ENCODE peak calls at places on chromosomes 6 and 20, in ten cellular contexts. One of them, this sample, is unnamed.

GRCh38 chr6:32627831-32628230 is 9.4 kb upstream of the HLA-DQA1 start:
- DNase-seq in HAP-1: no peak
- DNase-seq in activated naive CD4-positive, alpha-beta T cell: no peak
- DNase-seq in activated T-helper 1 cell treated with anti-CD3 and anti-CD28 coated beads, Interleukin-12 subunit alpha, Interleukin-12 subunit beta, Interleukin-2, Interleukin-4 antibody, amounts not matched to agents 30 ng/mL and 10 ng/mL and 1 ng/mL, durations not matched to agents 14 hours and 24 hours and 36 hours: peak; percentile 44
- DNase-seq in NCI-H187: no peak
- DNase-seq in T47D: peak; percentile 47
- DNase-seq in HTR-8/SVneo: no peak
- DNase-seq in ascending aorta: no peak
- DNase-seq in stimulated activated CD4-positive, alpha-beta T cell treated with anti-CD3 and anti-CD28 coated beads, Interleukin-4, amount 100 ng/mL, for 48 hours: no peak
- DNase-seq in NCI-H1105: no peak
- DNase-seq in this sample: no peak

GRCh38 chr6:47780510-47781356 is 1.1 kb upstream of the OPN5 start:
- DNase-seq in activated T-helper 1 cell treated with anti-CD3 and anti-CD28 coated beads, Interleukin-12 subunit alpha, Interleukin-12 subunit beta, Interleukin-2, Interleukin-4 antibody, amounts not matched to agents 30 ng/mL and 10 ng/mL and 1 ng/mL, durations not matched to agents 14 hours and 24 hours and 36 hours: peak; percentile 13
- DNase-seq in HAP-1: peak; percentile 57
- DNase-seq in T47D: peak; percentile 79
- DNase-seq in stimulated activated CD4-positive, alpha-beta T cell treated with anti-CD3 and anti-CD28 coated beads, Interleukin-4, amount 100 ng/mL, for 48 hours: no peak
- DNase-seq in NCI-H1105: peak; percentile 58
- DNase-seq in activated naive CD4-positive, alpha-beta T cell: no peak
- DNase-seq in ascending aorta: no peak
- DNase-seq in HTR-8/SVneo: peak; percentile 53
- DNase-seq in NCI-H187: no peak
- DNase-seq in this sample: peak; percentile 36

GRCh38 chr20:22729180-22729579 is 144.8 kb upstream of the FOXA2 start:
- DNase-seq in NCI-H187: no peak
- DNase-seq in NCI-H1105: no peak
- DNase-seq in T47D: no peak
- DNase-seq in HAP-1: no peak
- DNase-seq in ascending aorta: no peak
- DNase-seq in stimulated activated CD4-positive, alpha-beta T cell treated with anti-CD3 and anti-CD28 coated beads, Interleukin-4, amount 100 ng/mL, for 48 hours: no peak
- DNase-seq in HTR-8/SVneo: no peak
- DNase-seq in activated naive CD4-positive, alpha-beta T cell: no peak
- DNase-seq in activated T-helper 1 cell treated with anti-CD3 and anti-CD28 coated beads, Interleukin-12 subunit alpha, Interleukin-12 subunit beta, Interleukin-2, Interleukin-4 antibody, amounts not matched to agents 30 ng/mL and 10 ng/mL and 1 ng/mL, durations not matched to agents 14 hours and 24 hours and 36 hours: no peak
- DNase-seq in this sample: no peak

GRCh38 chr6:75204222-75204958 is 1.5 kb downstream of the COL12A1 start:
- DNase-seq in ascending aorta: no peak
- DNase-seq in T47D: peak; percentile 92
- DNase-seq in NCI-H1105: peak; percentile 49
- DNase-seq in stimulated activated CD4-positive, alpha-beta T cell treated with anti-CD3 and anti-CD28 coated beads, Interleukin-4, amount 100 ng/mL, for 48 hours: no peak
- DNase-seq in NCI-H187: peak; percentile 35
- DNase-seq in activated naive CD4-positive, alpha-beta T cell: no peak
- DNase-seq in HTR-8/SVneo: peak; percentile 67
- DNase-seq in activated T-helper 1 cell treated with anti-CD3 and anti-CD28 coated beads, Interleukin-12 subunit alpha, Interleukin-12 subunit beta, Interleukin-2, Interleukin-4 antibody, amounts not matched to agents 30 ng/mL and 10 ng/mL and 1 ng/mL, durations not matched to agents 14 hours and 24 hours and 36 hours: no peak
- DNase-seq in HAP-1: peak; percentile 69
- DNase-seq in this sample: peak; percentile 45

GRCh38 chr6:22368794-22369193 is 72.0 kb upstream of the PRL start:
- DNase-seq in NCI-H1105: no peak
- DNase-seq in NCI-H187: no peak
- DNase-seq in HTR-8/SVneo: no peak
- DNase-seq in ascending aorta: no peak
- DNase-seq in HAP-1: no peak
- DNase-seq in T47D: no peak
- DNase-seq in stimulated activated CD4-positive, alpha-beta T cell treated with anti-CD3 and anti-CD28 coated beads, Interleukin-4, amount 100 ng/mL, for 48 hours: no peak
- DNase-seq in activated naive CD4-positive, alpha-beta T cell: no peak
- DNase-seq in activated T-helper 1 cell treated with anti-CD3 and anti-CD28 coated beads, Interleukin-12 subunit alpha, Interleukin-12 subunit beta, Interleukin-2, Interleukin-4 antibody, amounts not matched to agents 30 ng/mL and 10 ng/mL and 1 ng/mL, durations not matched to agents 14 hours and 24 hours and 36 hours: no peak
- DNase-seq in this sample: no peak

GRCh38 chr20:36144336-36144735 is 10.2 kb upstream of the EPB41L1 start:
- DNase-seq in activated naive CD4-positive, alpha-beta T cell: no peak
- DNase-seq in HAP-1: no peak
- DNase-seq in HTR-8/SVneo: peak; percentile 53
- DNase-seq in ascending aorta: no peak
- DNase-seq in NCI-H1105: no peak
- DNase-seq in NCI-H187: no peak
- DNase-seq in T47D: no peak
- DNase-seq in stimulated activated CD4-positive, alpha-beta T cell treated with anti-CD3 and anti-CD28 coated beads, Interleukin-4, amount 100 ng/mL, for 48 hours: no peak
- DNase-seq in activated T-helper 1 cell treated with anti-CD3 and anti-CD28 coated beads, Interleukin-12 subunit alpha, Interleukin-12 subunit beta, Interleukin-2, Interleukin-4 antibody, amounts not matched to agents 30 ng/mL and 10 ng/mL and 1 ng/mL, durations not matched to agents 14 hours and 24 hours and 36 hours: no peak
- DNase-seq in this sample: no peak

GRCh38 chr20:23096073-23096472 is 9.9 kb upstream of the CD93 start:
- DNase-seq in stimulated activated CD4-positive, alpha-beta T cell treated with anti-CD3 and anti-CD28 coated beads, Interleukin-4, amount 100 ng/mL, for 48 hours: no peak
- DNase-seq in NCI-H1105: no peak
- DNase-seq in ascending aorta: no peak
- DNase-seq in T47D: no peak
- DNase-seq in activated T-helper 1 cell treated with anti-CD3 and anti-CD28 coated beads, Interleukin-12 subunit alpha, Interleukin-12 subunit beta, Interleukin-2, Interleukin-4 antibody, amounts not matched to agents 30 ng/mL and 10 ng/mL and 1 ng/mL, durations not matched to agents 14 hours and 24 hours and 36 hours: no peak
- DNase-seq in activated naive CD4-positive, alpha-beta T cell: no peak
- DNase-seq in NCI-H187: no peak
- DNase-seq in HAP-1: no peak
- DNase-seq in HTR-8/SVneo: no peak
- DNase-seq in this sample: no peak

GRCh38 chr6:150345786-150346185 is 23.0 kb upstream of the IYD start:
- DNase-seq in activated naive CD4-positive, alpha-beta T cell: no peak
- DNase-seq in HAP-1: no peak
- DNase-seq in T47D: no peak
- DNase-seq in NCI-H1105: no peak
- DNase-seq in ascending aorta: no peak
- DNase-seq in NCI-H187: no peak
- DNase-seq in HTR-8/SVneo: no peak
- DNase-seq in stimulated activated CD4-positive, alpha-beta T cell treated with anti-CD3 and anti-CD28 coated beads, Interleukin-4, amount 100 ng/mL, for 48 hours: no peak
- DNase-seq in activated T-helper 1 cell treated with anti-CD3 and anti-CD28 coated beads, Interleukin-12 subunit alpha, Interleukin-12 subunit beta, Interleukin-2, Interleukin-4 antibody, amounts not matched to agents 30 ng/mL and 10 ng/mL and 1 ng/mL, durations not matched to agents 14 hours and 24 hours and 36 hours: no peak
- DNase-seq in this sample: no peak

GRCh38 chr20:4740774-4741431 is 19.2 kb downstream of the PRND start:
- DNase-seq in HAP-1: peak; percentile 38
- DNase-seq in NCI-H187: peak; percentile 37
- DNase-seq in T47D: peak; percentile 42
- DNase-seq in stimulated activated CD4-positive, alpha-beta T cell treated with anti-CD3 and anti-CD28 coated beads, Interleukin-4, amount 100 ng/mL, for 48 hours: peak; percentile 55
- DNase-seq in HTR-8/SVneo: peak; percentile 44
- DNase-seq in ascending aorta: no peak
- DNase-seq in activated T-helper 1 cell treated with anti-CD3 and anti-CD28 coated beads, Interleukin-12 subunit alpha, Interleukin-12 subunit beta, Interleukin-2, Interleukin-4 antibody, amounts not matched to agents 30 ng/mL and 10 ng/mL and 1 ng/mL, durations not matched to agents 14 hours and 24 hours and 36 hours: peak; percentile 37
- DNase-seq in NCI-H1105: peak; percentile 14
- DNase-seq in activated naive CD4-positive, alpha-beta T cell: peak; percentile 43
- DNase-seq in this sample: no peak

GRCh38 chr6:53524455-53524815 is 20.5 kb downstream of the GCLC start:
- DNase-seq in HTR-8/SVneo: peak; percentile 27
- DNase-seq in NCI-H1105: no peak
- DNase-seq in activated naive CD4-positive, alpha-beta T cell: no peak
- DNase-seq in NCI-H187: no peak
- DNase-seq in HAP-1: no peak
- DNase-seq in ascending aorta: no peak
- DNase-seq in stimulated activated CD4-positive, alpha-beta T cell treated with anti-CD3 and anti-CD28 coated beads, Interleukin-4, amount 100 ng/mL, for 48 hours: no peak
- DNase-seq in activated T-helper 1 cell treated with anti-CD3 and anti-CD28 coated beads, Interleukin-12 subunit alpha, Interleukin-12 subunit beta, Interleukin-2, Interleukin-4 antibody, amounts not matched to agents 30 ng/mL and 10 ng/mL and 1 ng/mL, durations not matched to agents 14 hours and 24 hours and 36 hours: no peak
- DNase-seq in T47D: peak; percentile 64
- DNase-seq in this sample: no peak

GRCh38 chr6:142853244-142854180 is 91.5 kb downstream of the HIVEP2 start:
- DNase-seq in ascending aorta: no peak
- DNase-seq in stimulated activated CD4-positive, alpha-beta T cell treated with anti-CD3 and anti-CD28 coated beads, Interleukin-4, amount 100 ng/mL, for 48 hours: no peak
- DNase-seq in HAP-1: no peak
- DNase-seq in activated T-helper 1 cell treated with anti-CD3 and anti-CD28 coated beads, Interleukin-12 subunit alpha, Interleukin-12 subunit beta, Interleukin-2, Interleukin-4 antibody, amounts not matched to agents 30 ng/mL and 10 ng/mL and 1 ng/mL, durations not matched to agents 14 hours and 24 hours and 36 hours: no peak
- DNase-seq in NCI-H187: no peak
- DNase-seq in NCI-H1105: no peak
- DNase-seq in HTR-8/SVneo: no peak
- DNase-seq in T47D: peak; percentile 77
- DNase-seq in activated naive CD4-positive, alpha-beta T cell: no peak
- DNase-seq in this sample: no peak

GRCh38 chr20:3572151-3572550 is 91.0 kb downstream of the GFRA4 start:
- DNase-seq in stimulated activated CD4-positive, alpha-beta T cell treated with anti-CD3 and anti-CD28 coated beads, Interleukin-4, amount 100 ng/mL, for 48 hours: no peak
- DNase-seq in activated T-helper 1 cell treated with anti-CD3 and anti-CD28 coated beads, Interleukin-12 subunit alpha, Interleukin-12 subunit beta, Interleukin-2, Interleukin-4 antibody, amounts not matched to agents 30 ng/mL and 10 ng/mL and 1 ng/mL, durations not matched to agents 14 hours and 24 hours and 36 hours: no peak
- DNase-seq in HTR-8/SVneo: no peak
- DNase-seq in NCI-H187: no peak
- DNase-seq in ascending aorta: no peak
- DNase-seq in T47D: no peak
- DNase-seq in NCI-H1105: no peak
- DNase-seq in activated naive CD4-positive, alpha-beta T cell: no peak
- DNase-seq in HAP-1: no peak
- DNase-seq in this sample: no peak

GRCh38 chr6:26349964-26350857 is 14.8 kb upstream of the BTN3A2 start:
- DNase-seq in activated T-helper 1 cell treated with anti-CD3 and anti-CD28 coated beads, Interleukin-12 subunit alpha, Interleukin-12 subunit beta, Interleukin-2, Interleukin-4 antibody, amounts not matched to agents 30 ng/mL and 10 ng/mL and 1 ng/mL, durations not matched to agents 14 hours and 24 hours and 36 hours: no peak
- DNase-seq in ascending aorta: no peak
- DNase-seq in NCI-H1105: no peak
- DNase-seq in NCI-H187: no peak
- DNase-seq in HAP-1: no peak
- DNase-seq in HTR-8/SVneo: no peak
- DNase-seq in T47D: no peak
- DNase-seq in activated naive CD4-positive, alpha-beta T cell: no peak
- DNase-seq in stimulated activated CD4-positive, alpha-beta T cell treated with anti-CD3 and anti-CD28 coated beads, Interleukin-4, amount 100 ng/mL, for 48 hours: no peak
- DNase-seq in this sample: no peak

GRCh38 chr20:38308047-38308438 is 4.1 kb downstream of the BPI start:
- DNase-seq in ascending aorta: no peak
- DNase-seq in NCI-H187: no peak
- DNase-seq in NCI-H1105: no peak
- DNase-seq in T47D: peak; percentile 24
- DNase-seq in activated naive CD4-positive, alpha-beta T cell: no peak
- DNase-seq in HTR-8/SVneo: no peak
- DNase-seq in activated T-helper 1 cell treated with anti-CD3 and anti-CD28 coated beads, Interleukin-12 subunit alpha, Interleukin-12 subunit beta, Interleukin-2, Interleukin-4 antibody, amounts not matched to agents 30 ng/mL and 10 ng/mL and 1 ng/mL, durations not matched to agents 14 hours and 24 hours and 36 hours: no peak
- DNase-seq in stimulated activated CD4-positive, alpha-beta T cell treated with anti-CD3 and anti-CD28 coated beads, Interleukin-4, amount 100 ng/mL, for 48 hours: no peak
- DNase-seq in HAP-1: no peak
- DNase-seq in this sample: no peak

GRCh38 chr6:52839124-52840055 is 1.2 kb downstream of the GSTA5 start:
- DNase-seq in T47D: peak; percentile 92
- DNase-seq in NCI-H187: peak; percentile 14
- DNase-seq in NCI-H1105: peak; percentile 14
- DNase-seq in stimulated activated CD4-positive, alpha-beta T cell treated with anti-CD3 and anti-CD28 coated beads, Interleukin-4, amount 100 ng/mL, for 48 hours: peak; percentile 28
- DNase-seq in HAP-1: peak; percentile 52
- DNase-seq in activated T-helper 1 cell treated with anti-CD3 and anti-CD28 coated beads, Interleukin-12 subunit alpha, Interleukin-12 subunit beta, Interleukin-2, Interleukin-4 antibody, amounts not matched to agents 30 ng/mL and 10 ng/mL and 1 ng/mL, durations not matched to agents 14 hours and 24 hours and 36 hours: peak; percentile 2
- DNase-seq in activated naive CD4-positive, alpha-beta T cell: no peak
- DNase-seq in HTR-8/SVneo: peak; percentile 74
- DNase-seq in ascending aorta: no peak
- DNase-seq in this sample: no peak

GRCh38 chr6:6994796-6995195 is 113.0 kb upstream of the RREB1 start:
- DNase-seq in ascending aorta: no peak
- DNase-seq in stimulated activated CD4-positive, alpha-beta T cell treated with anti-CD3 and anti-CD28 coated beads, Interleukin-4, amount 100 ng/mL, for 48 hours: no peak
- DNase-seq in activated naive CD4-positive, alpha-beta T cell: no peak
- DNase-seq in activated T-helper 1 cell treated with anti-CD3 and anti-CD28 coated beads, Interleukin-12 subunit alpha, Interleukin-12 subunit beta, Interleukin-2, Interleukin-4 antibody, amounts not matched to agents 30 ng/mL and 10 ng/mL and 1 ng/mL, durations not matched to agents 14 hours and 24 hours and 36 hours: no peak
- DNase-seq in T47D: no peak
- DNase-seq in NCI-H1105: no peak
- DNase-seq in NCI-H187: no peak
- DNase-seq in HTR-8/SVneo: no peak
- DNase-seq in HAP-1: no peak
- DNase-seq in this sample: no peak

GRCh38 chr6:3501826-3502505 is 45.1 kb upstream of the SLC22A23 start:
- DNase-seq in activated naive CD4-positive, alpha-beta T cell: no peak
- DNase-seq in activated T-helper 1 cell treated with anti-CD3 and anti-CD28 coated beads, Interleukin-12 subunit alpha, Interleukin-12 subunit beta, Interleukin-2, Interleukin-4 antibody, amounts not matched to agents 30 ng/mL and 10 ng/mL and 1 ng/mL, durations not matched to agents 14 hours and 24 hours and 36 hours: no peak
- DNase-seq in HTR-8/SVneo: no peak
- DNase-seq in T47D: no peak
- DNase-seq in ascending aorta: no peak
- DNase-seq in NCI-H187: no peak
- DNase-seq in NCI-H1105: no peak
- DNase-seq in stimulated activated CD4-positive, alpha-beta T cell treated with anti-CD3 and anti-CD28 coated beads, Interleukin-4, amount 100 ng/mL, for 48 hours: no peak
- DNase-seq in HAP-1: no peak
- DNase-seq in this sample: no peak

GRCh38 chr6:18510644-18511033 is 123.5 kb downstream of the RNF144B start:
- DNase-seq in activated T-helper 1 cell treated with anti-CD3 and anti-CD28 coated beads, Interleukin-12 subunit alpha, Interleukin-12 subunit beta, Interleukin-2, Interleukin-4 antibody, amounts not matched to agents 30 ng/mL and 10 ng/mL and 1 ng/mL, durations not matched to agents 14 hours and 24 hours and 36 hours: no peak
- DNase-seq in HTR-8/SVneo: no peak
- DNase-seq in NCI-H187: no peak
- DNase-seq in HAP-1: no peak
- DNase-seq in stimulated activated CD4-positive, alpha-beta T cell treated with anti-CD3 and anti-CD28 coated beads, Interleukin-4, amount 100 ng/mL, for 48 hours: no peak
- DNase-seq in activated naive CD4-positive, alpha-beta T cell: no peak
- DNase-seq in T47D: no peak
- DNase-seq in ascending aorta: no peak
- DNase-seq in NCI-H1105: no peak
- DNase-seq in this sample: no peak

GRCh38 chr6:128335963-128336362 is 184.4 kb downstream of the PTPRK start:
- DNase-seq in HTR-8/SVneo: no peak
- DNase-seq in NCI-H187: no peak
- DNase-seq in T47D: no peak
- DNase-seq in activated T-helper 1 cell treated with anti-CD3 and anti-CD28 coated beads, Interleukin-12 subunit alpha, Interleukin-12 subunit beta, Interleukin-2, Interleukin-4 antibody, amounts not matched to agents 30 ng/mL and 10 ng/mL and 1 ng/mL, durations not matched to agents 14 hours and 24 hours and 36 hours: no peak
- DNase-seq in NCI-H1105: no peak
- DNase-seq in HAP-1: no peak
- DNase-seq in stimulated activated CD4-positive, alpha-beta T cell treated with anti-CD3 and anti-CD28 coated beads, Interleukin-4, amount 100 ng/mL, for 48 hours: no peak
- DNase-seq in ascending aorta: no peak
- DNase-seq in activated naive CD4-positive, alpha-beta T cell: no peak
- DNase-seq in this sample: no peak

GRCh38 chr6:37657117-37657886 is 40.4 kb downstream of the MDGA1 start:
- DNase-seq in NCI-H187: no peak
- DNase-seq in activated T-helper 1 cell treated with anti-CD3 and anti-CD28 coated beads, Interleukin-12 subunit alpha, Interleukin-12 subunit beta, Interleukin-2, Interleukin-4 antibody, amounts not matched to agents 30 ng/mL and 10 ng/mL and 1 ng/mL, durations not matched to agents 14 hours and 24 hours and 36 hours: no peak
- DNase-seq in activated naive CD4-positive, alpha-beta T cell: no peak
- DNase-seq in HTR-8/SVneo: peak; percentile 35
- DNase-seq in stimulated activated CD4-positive, alpha-beta T cell treated with anti-CD3 and anti-CD28 coated beads, Interleukin-4, amount 100 ng/mL, for 48 hours: no peak
- DNase-seq in ascending aorta: no peak
- DNase-seq in T47D: peak; percentile 61
- DNase-seq in HAP-1: no peak
- DNase-seq in NCI-H1105: no peak
- DNase-seq in this sample: no peak

GRCh38 chr6:49541936-49542335 is 8.5 kb upstream of the C6orf141 start:
- DNase-seq in stimulated activated CD4-positive, alpha-beta T cell treated with anti-CD3 and anti-CD28 coated beads, Interleukin-4, amount 100 ng/mL, for 48 hours: no peak
- DNase-seq in ascending aorta: no peak
- DNase-seq in NCI-H1105: peak; percentile 46
- DNase-seq in activated naive CD4-positive, alpha-beta T cell: no peak
- DNase-seq in HTR-8/SVneo: no peak
- DNase-seq in NCI-H187: no peak
- DNase-seq in activated T-helper 1 cell treated with anti-CD3 and anti-CD28 coated beads, Interleukin-12 subunit alpha, Interleukin-12 subunit beta, Interleukin-2, Interleukin-4 antibody, amounts not matched to agents 30 ng/mL and 10 ng/mL and 1 ng/mL, durations not matched to agents 14 hours and 24 hours and 36 hours: no peak
- DNase-seq in HAP-1: no peak
- DNase-seq in T47D: peak; percentile 82
- DNase-seq in this sample: no peak

GRCh38 chr6:12991435-12991834 is 274.9 kb downstream of the PHACTR1 start:
- DNase-seq in HAP-1: no peak
- DNase-seq in T47D: no peak
- DNase-seq in ascending aorta: no peak
- DNase-seq in NCI-H1105: no peak
- DNase-seq in NCI-H187: no peak
- DNase-seq in activated naive CD4-positive, alpha-beta T cell: no peak
- DNase-seq in activated T-helper 1 cell treated with anti-CD3 and anti-CD28 coated beads, Interleukin-12 subunit alpha, Interleukin-12 subunit beta, Interleukin-2, Interleukin-4 antibody, amounts not matched to agents 30 ng/mL and 10 ng/mL and 1 ng/mL, durations not matched to agents 14 hours and 24 hours and 36 hours: no peak
- DNase-seq in HTR-8/SVneo: no peak
- DNase-seq in stimulated activated CD4-positive, alpha-beta T cell treated with anti-CD3 and anti-CD28 coated beads, Interleukin-4, amount 100 ng/mL, for 48 hours: no peak
- DNase-seq in this sample: no peak

GRCh38 chr6:10722570-10722819 is 375 bp upstream of the TMEM14C start:
- DNase-seq in HAP-1: no peak
- DNase-seq in ascending aorta: no peak
- DNase-seq in stimulated activated CD4-positive, alpha-beta T cell treated with anti-CD3 and anti-CD28 coated beads, Interleukin-4, amount 100 ng/mL, for 48 hours: no peak
- DNase-seq in NCI-H187: no peak
- DNase-seq in activated naive CD4-positive, alpha-beta T cell: no peak
- DNase-seq in T47D: no peak
- DNase-seq in HTR-8/SVneo: no peak
- DNase-seq in NCI-H1105: no peak
- DNase-seq in activated T-helper 1 cell treated with anti-CD3 and anti-CD28 coated beads, Interleukin-12 subunit alpha, Interleukin-12 subunit beta, Interleukin-2, Interleukin-4 antibody, amounts not matched to agents 30 ng/mL and 10 ng/mL and 1 ng/mL, durations not matched to agents 14 hours and 24 hours and 36 hours: no peak
- DNase-seq in this sample: no peak

GRCh38 chr20:10710995-10711775 is 37.4 kb upstream of the JAG1 start:
- DNase-seq in HAP-1: no peak
- DNase-seq in HTR-8/SVneo: no peak
- DNase-seq in T47D: no peak
- DNase-seq in stimulated activated CD4-positive, alpha-beta T cell treated with anti-CD3 and anti-CD28 coated beads, Interleukin-4, amount 100 ng/mL, for 48 hours: no peak
- DNase-seq in NCI-H187: no peak
- DNase-seq in NCI-H1105: no peak
- DNase-seq in ascending aorta: no peak
- DNase-seq in activated naive CD4-positive, alpha-beta T cell: no peak
- DNase-seq in activated T-helper 1 cell treated with anti-CD3 and anti-CD28 coated beads, Interleukin-12 subunit alpha, Interleukin-12 subunit beta, Interleukin-2, Interleukin-4 antibody, amounts not matched to agents 30 ng/mL and 10 ng/mL and 1 ng/mL, durations not matched to agents 14 hours and 24 hours and 36 hours: no peak
- DNase-seq in this sample: no peak

GRCh38 chr20:36214684-36215256 is 21.5 kb upstream of the AAR2 start:
- DNase-seq in stimulated activated CD4-positive, alpha-beta T cell treated with anti-CD3 and anti-CD28 coated beads, Interleukin-4, amount 100 ng/mL, for 48 hours: no peak
- DNase-seq in NCI-H187: no peak
- DNase-seq in HTR-8/SVneo: peak; percentile 53
- DNase-seq in T47D: peak; percentile 63
- DNase-seq in NCI-H1105: peak; percentile 5
- DNase-seq in ascending aorta: no peak
- DNase-seq in activated T-helper 1 cell treated with anti-CD3 and anti-CD28 coated beads, Interleukin-12 subunit alpha, Interleukin-12 subunit beta, Interleukin-2, Interleukin-4 antibody, amounts not matched to agents 30 ng/mL and 10 ng/mL and 1 ng/mL, durations not matched to agents 14 hours and 24 hours and 36 hours: no peak
- DNase-seq in HAP-1: peak; percentile 35
- DNase-seq in activated naive CD4-positive, alpha-beta T cell: no peak
- DNase-seq in this sample: no peak